ENCODE peak calls at places on chromosomes 12 and 14, in nine cellular contexts. W, R, P, K, A, O, H, Y and E are unnamed samples. For H3K9me3, the result is how much of the 10 kb centered on the place peaks cover.

GRCh38 chr12:109727039-109727723 is 13.6 kb downstream of the FAM222A start:
- DNase-seq in W (no peak), R (no peak), P (peak), K (no peak), A (no peak), O (no peak), H (no peak), Y (peak), E (peak)

GRCh38 chr12:62581288-62582064 is 114.8 kb downstream of the MON2 start:
- DNase-seq in W (peak), R (peak), P (peak), K (peak), A (peak), O (peak), H (peak), Y (no peak), E (no peak)

GRCh38 chr12:94326727-94327126 is 132.9 kb downstream of the CEP83 start:
- DNase-seq in W (peak), R (peak), P (no peak), K (no peak), A (no peak), O (peak), H (peak), Y (no peak), E (no peak)

GRCh38 chr12:113844495-113845175 is 121.5 kb downstream of the RBM19 start:
- DNase-seq in W (no peak), R (peak), P (no peak), K (no peak), A (no peak), O (no peak), H (no peak), Y (no peak), E (no peak)

GRCh38 chr14:72892879-72893635 is 844 bp downstream of the DPF3 start:
- DNase-seq in W (peak), R (peak), P (peak), K (no peak), A (peak), O (peak), H (no peak), Y (peak), E (peak)

GRCh38 chr12:14946856-14947255 is 8.5 kb upstream of the ERP27 start:
- DNase-seq in W (no peak), R (no peak), P (no peak), K (no peak), A (no peak), O (no peak), H (no peak), Y (no peak), E (no peak)

GRCh38 chr12:114314403-114314802 is 91.5 kb downstream of the TBX5 start:
- DNase-seq in W (no peak), R (no peak), P (no peak), K (no peak), A (no peak), O (no peak), H (no peak), Y (no peak), E (no peak)

GRCh38 chr14:98227000-98227726 is 1044.8 kb downstream of the BCL11B start:
- DNase-seq in W (no peak), R (no peak), P (no peak), K (no peak), A (no peak), O (no peak), H (no peak), Y (no peak), E (no peak)

GRCh38 chr12:46446645-46447044 is 74.1 kb upstream of the SLC38A2 start:
- DNase-seq in W (peak), R (no peak), P (no peak), K (no peak), A (no peak), O (no peak), H (no peak), Y (no peak), E (no peak)

GRCh38 chr14:53355581-53356112 is 202.5 kb upstream of the DDHD1 start:
- DNase-seq in W (peak), R (peak), P (no peak), K (peak), A (no peak), O (peak), H (peak), Y (no peak), E (no peak)

GRCh38 chr14:105281354-105282097 is 19.3 kb downstream of the BRF1 start:
- DNase-seq in W (peak), R (peak), P (no peak), K (peak), A (no peak), O (peak), H (peak), Y (no peak), E (no peak)

GRCh38 chr12:59044791-59045190 is 124.5 kb upstream of the LRIG3 start:
- DNase-seq in W (no peak), R (peak), P (no peak), K (no peak), A (no peak), O (no peak), H (peak), Y (no peak), E (no peak)

GRCh38 chr14:32372154-32372553 is 43.1 kb downstream of the AKAP6 start:
- DNase-seq in W (peak), R (peak), P (no peak), K (no peak), A (no peak), O (peak), H (peak), Y (no peak), E (no peak)

GRCh38 chr12:26523708-26524150 is 309.3 kb downstream of the ITPR2 start:
- DNase-seq in W (peak), R (peak), P (peak), K (no peak), A (no peak), O (peak), H (peak), Y (peak), E (peak)

GRCh38 chr14:54447231-54447692 is 6.1 kb upstream of the CNIH1 start:
- DNase-seq in W (peak), R (no peak), P (no peak), K (peak), A (no peak), O (peak), H (no peak), Y (peak), E (no peak)

GRCh38 chr14:104636131-104636530 is 31.6 kb upstream of the TMEM179 start:
- DNase-seq in W (no peak), R (no peak), P (no peak), K (no peak), A (no peak), O (no peak), H (no peak), Y (no peak), E (no peak)

GRCh38 chr14:40870252-40870651 is 736.4 kb upstream of the LRFN5 start:
- DNase-seq in W (no peak), R (no peak), P (no peak), K (no peak), A (no peak), O (no peak), H (no peak), Y (no peak), E (no peak)

GRCh38 chr12:132295101-132295526 is 34.3 kb downstream of the GALNT9 start:
- DNase-seq in W (no peak), R (no peak), P (no peak), K (no peak), A (no peak), O (no peak), H (no peak), Y (peak), E (no peak)

GRCh38 chr12:132292328-132293319 is 36.8 kb downstream of the GALNT9 start:
- DNase-seq in W (no peak), R (no peak), P (no peak), K (no peak), A (no peak), O (no peak), H (no peak), Y (peak), E (no peak)

GRCh38 chr12:132291402-132292175 is 37.8 kb downstream of the GALNT9 start:
- DNase-seq in W (no peak), R (no peak), P (no peak), K (no peak), A (no peak), O (no peak), H (no peak), Y (peak), E (no peak)

GRCh38 chr12:132294121-132295034 is 35.0 kb downstream of the GALNT9 start:
- DNase-seq in W (no peak), R (no peak), P (no peak), K (no peak), A (no peak), O (no peak), H (no peak), Y (peak), E (no peak)

GRCh38 chr12:132296063-132296462 is 33.3 kb downstream of the GALNT9 start:
- DNase-seq in W (no peak), R (no peak), P (no peak), K (no peak), A (no peak), O (no peak), H (no peak), Y (no peak), E (no peak)
- H3K9me3 ChIP-seq in W (under half), R (under half), P (under half), K (under half), A (under half), O (under half), H (under half), Y (under half), E (under half)

DNA sequence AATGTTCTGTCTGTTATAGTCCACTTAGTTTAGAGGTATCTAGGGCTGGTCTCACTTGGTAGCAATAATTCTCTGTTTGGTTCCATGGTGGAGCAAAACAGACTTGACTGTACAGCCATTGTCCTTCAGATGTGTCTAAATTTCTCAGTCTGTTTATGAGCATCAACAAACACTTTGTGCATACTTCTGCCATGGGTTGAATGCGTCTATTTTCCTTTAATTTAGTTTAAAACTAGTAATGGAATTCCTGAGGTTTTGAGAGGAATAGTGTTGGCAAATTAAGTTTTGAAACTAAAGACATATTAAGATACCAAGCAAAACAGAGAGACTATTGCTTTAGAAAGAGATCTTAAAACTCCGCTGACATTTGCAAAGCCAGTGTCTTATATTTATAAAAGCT is 22.6 kb downstream of the FRS2 start:
- DNase-seq in W (no peak), R (no peak), P (no peak), K (no peak), A (no peak), O (no peak), H (no peak), Y (no peak), E (no peak)
- H3K9me3 ChIP-seq in W (under half), R (under half), P (under half), K (under half), A (under half), O (under half), H (under half), Y (under half), E (under half)

GRCh38 chr12:34402899-34403705 is 380.8 kb downstream of the ALG10 start:
- DNase-seq in W (no peak), R (no peak), P (peak), K (no peak), A (no peak), O (no peak), H (no peak), Y (peak), E (peak)
- H3K9me3 ChIP-seq in W (under half), R (under half), P (under half), K (under half), A (under half), O (under half), H (under half), Y (under half), E (under half)

DNA sequence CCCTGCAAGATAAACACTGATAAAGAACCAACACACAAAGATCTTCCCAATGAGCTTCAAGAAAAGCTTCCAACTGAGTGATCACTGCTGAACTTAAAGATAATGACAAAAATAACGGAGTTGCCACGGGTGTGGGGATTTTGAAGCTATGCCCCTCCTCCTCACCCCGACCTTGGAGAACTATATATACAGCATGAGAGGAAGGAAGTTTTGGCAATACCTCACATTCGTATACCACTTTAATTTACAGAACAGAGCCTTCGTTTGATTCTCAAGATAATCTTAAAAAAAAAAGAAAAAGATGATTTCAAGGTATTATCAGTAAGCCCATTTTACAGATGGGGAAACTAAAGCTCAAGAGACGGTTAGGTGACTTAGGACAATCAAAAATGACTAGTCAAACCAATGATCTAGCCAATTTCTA is 715 bp downstream of the NEK9 start:
- DNase-seq in W (no peak), R (peak), P (no peak), K (peak), A (no peak), O (peak), H (no peak), Y (no peak), E (no peak)
- H3K9me3 ChIP-seq in W (under half), R (under half), P (under half), K (under half), A (under half), O (under half), H (under half), Y (under half), E (under half)

GRCh38 chr12:130138478-130138877 is 23.8 kb upstream of the FZD10 start:
- DNase-seq in W (no peak), R (no peak), P (no peak), K (no peak), A (no peak), O (no peak), H (no peak), Y (no peak), E (no peak)

GRCh38 chr12:130134563-130134915 is 27.7 kb upstream of the FZD10 start:
- DNase-seq in W (no peak), R (no peak), P (no peak), K (no peak), A (no peak), O (no peak), H (no peak), Y (no peak), E (no peak)

GRCh38 chr12:130133851-130134562 is 28.3 kb upstream of the FZD10 start:
- DNase-seq in W (no peak), R (no peak), P (no peak), K (no peak), A (no peak), O (no peak), H (no peak), Y (no peak), E (no peak)

GRCh38 chr12:130137141-130138018 is 24.9 kb upstream of the FZD10 start:
- DNase-seq in W (no peak), R (no peak), P (no peak), K (no peak), A (no peak), O (no peak), H (no peak), Y (no peak), E (no peak)

DNA sequence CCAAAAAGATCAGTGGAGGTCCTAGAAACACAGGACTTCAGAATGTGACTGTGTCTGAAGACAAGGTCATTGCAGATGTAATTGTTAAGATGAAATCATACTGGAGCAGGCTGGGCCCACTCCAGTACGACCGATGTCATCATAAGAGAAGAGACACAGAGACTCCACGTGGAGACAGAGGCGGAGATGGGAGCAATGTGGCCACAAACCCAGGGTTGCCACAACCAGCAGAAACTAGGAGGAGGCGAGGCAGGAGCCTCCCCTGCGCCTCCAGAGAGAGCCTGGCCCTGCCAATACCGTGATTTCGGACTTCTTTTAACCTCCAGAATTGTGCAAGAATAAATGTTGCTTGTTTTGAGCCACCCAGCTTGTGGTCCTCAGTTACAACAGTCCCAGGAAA is 25.7 kb upstream of the FZD10 start:
- DNase-seq in W (no peak), R (no peak), P (no peak), K (no peak), A (no peak), O (no peak), H (no peak), Y (no peak), E (no peak)
- H3K9me3 ChIP-seq in W (under half), R (under half), P (under half), K (under half), A (under half), O (under half), H (under half), Y (under half), E (under half)

GRCh38 chr14:65536781-65537423 is 124.4 kb downstream of the FUT8 start:
- DNase-seq in W (no peak), R (no peak), P (no peak), K (no peak), A (no peak), O (no peak), H (no peak), Y (no peak), E (no peak)

GRCh38 chr14:65528069-65528468 is 115.5 kb downstream of the FUT8 start:
- DNase-seq in W (no peak), R (no peak), P (no peak), K (no peak), A (no peak), O (no peak), H (no peak), Y (no peak), E (no peak)

GRCh38 chr14:65533736-65534404 is 121.3 kb downstream of the FUT8 start:
- DNase-seq in W (no peak), R (no peak), P (no peak), K (no peak), A (no peak), O (no peak), H (no peak), Y (no peak), E (no peak)

DNA sequence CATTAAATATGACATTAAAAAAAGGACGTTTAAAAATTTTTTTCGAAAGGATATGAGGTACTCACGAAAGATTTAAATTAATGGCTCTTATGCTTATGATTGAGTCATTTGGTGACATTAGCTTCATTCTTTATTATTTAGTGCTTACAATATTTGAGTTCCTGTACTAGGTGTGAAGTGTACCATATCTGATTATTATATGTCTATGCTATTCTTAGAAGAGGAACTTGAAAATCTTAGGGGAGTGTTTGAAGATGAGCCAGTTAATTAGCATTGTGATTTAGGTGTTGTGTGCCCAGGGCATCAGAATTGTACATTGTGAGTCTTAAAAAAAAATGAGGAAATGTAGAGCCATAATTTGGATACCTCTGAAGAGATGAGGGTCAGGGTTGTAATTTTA is 118.6 kb downstream of the FUT8 start:
- DNase-seq in W (no peak), R (no peak), P (no peak), K (no peak), A (no peak), O (no peak), H (no peak), Y (no peak), E (no peak)
- H3K9me3 ChIP-seq in W (under half), R (under half), P (under half), K (under half), A (under half), O (under half), H (under half), Y (under half), E (under half)

DNA sequence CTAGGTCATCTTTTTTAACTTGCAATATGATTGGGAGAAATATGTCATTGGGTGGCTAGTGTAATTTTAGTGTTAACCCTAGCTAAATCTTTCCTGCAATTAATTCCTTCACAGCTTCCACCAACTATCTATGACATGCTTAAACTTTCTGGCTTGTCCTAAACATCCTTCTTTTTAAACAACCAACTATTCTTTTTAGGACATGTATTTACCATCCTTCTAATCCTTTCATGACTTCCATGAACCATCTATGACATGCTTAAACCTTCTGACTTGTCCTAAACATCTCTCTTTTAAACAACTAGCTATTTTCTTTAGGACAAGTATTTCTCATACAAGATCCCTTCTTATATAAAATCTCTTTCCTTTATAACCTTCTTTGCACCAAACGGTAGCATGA is 179.6 kb upstream of the PDZRN4 start:
- DNase-seq in W (no peak), R (no peak), P (no peak), K (no peak), A (no peak), O (no peak), H (no peak), Y (no peak), E (no peak)
- H3K9me3 ChIP-seq in W (under half), R (under half), P (under half), K (half or more), A (under half), O (under half), H (under half), Y (under half), E (under half)

GRCh38 chr14:25658988-25659387 is 609.0 kb upstream of the STXBP6 start:
- DNase-seq in W (no peak), R (no peak), P (no peak), K (no peak), A (no peak), O (no peak), H (no peak), Y (no peak), E (no peak)
- H3K9me3 ChIP-seq in W (under half), R (under half), P (under half), K (under half), A (under half), O (under half), H (under half), Y (under half), E (under half)

DNA sequence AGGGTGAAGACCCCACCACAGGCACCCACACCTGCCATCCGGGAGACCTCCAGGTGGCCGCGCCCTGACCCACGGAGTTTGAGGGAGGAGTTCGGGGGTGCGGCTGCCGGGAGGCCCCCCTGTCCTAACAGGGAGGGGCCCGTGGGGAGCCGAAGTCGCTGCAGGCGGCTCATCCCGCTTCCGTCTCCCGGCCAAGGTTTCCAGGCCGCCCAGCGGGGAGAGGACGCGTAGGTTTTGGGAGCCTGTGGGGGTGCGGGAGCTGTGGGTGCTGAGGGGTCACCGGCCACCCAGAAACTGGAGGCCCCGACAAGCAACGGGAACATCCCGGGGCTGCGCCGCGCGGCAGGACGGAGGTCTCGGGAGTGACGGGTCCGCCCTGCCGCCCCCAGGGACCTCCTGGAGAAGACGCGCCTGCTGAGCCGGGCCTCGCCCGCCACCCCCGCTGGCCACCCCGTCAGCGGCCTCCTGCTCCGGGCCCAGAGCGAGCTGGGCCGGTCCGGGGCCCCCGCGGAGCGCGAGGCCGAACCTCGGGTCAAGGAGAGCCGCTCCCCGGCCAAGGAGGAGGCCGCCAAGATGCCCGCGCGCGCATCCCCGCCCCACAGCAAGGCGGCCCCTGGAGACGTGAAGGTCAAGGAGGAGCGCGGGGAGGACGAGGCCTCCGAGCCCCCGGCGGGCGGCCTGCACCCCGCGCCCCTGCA is 27.7 kb downstream of the LRCOL1 start:
- DNase-seq in W (no peak), R (no peak), P (no peak), K (no peak), A (no peak), O (no peak), H (no peak), Y (no peak), E (no peak)
- H3K9me3 ChIP-seq in W (under half), R (under half), P (under half), K (under half), A (under half), O (under half), H (under half), Y (under half), E (under half)